ENCODE peak calls at places on chromosomes 16 and 17, in six cellular contexts. One of them, this sample, is unnamed.

GRCh38 chr16:80447263-80447662 is 93.5 kb upstream of the DYNLRB2 start:
- DNase-seq in AG04449: no peak
- DNase-seq in GM12865: no peak
- DNase-seq in NB4: no peak
- DNase-seq in cardiac fibroblast: no peak
- DNase-seq in CD4-positive, CD25-positive, alpha-beta regulatory T cell: no peak
- DNase-seq in this sample: no peak

GRCh38 chr16:19118938-19119431 is 5.2 kb downstream of the ITPRIPL2 start:
- DNase-seq in AG04449: peak; percentile 72
- DNase-seq in GM12865: peak; percentile 52
- DNase-seq in NB4: peak; percentile 86
- DNase-seq in cardiac fibroblast: peak; percentile 96
- DNase-seq in CD4-positive, CD25-positive, alpha-beta regulatory T cell: no peak
- DNase-seq in this sample: no peak

GRCh38 chr16:86671486-86672214 is 93.3 kb downstream of the FOXL1 start:
- DNase-seq in AG04449: no peak
- DNase-seq in GM12865: no peak
- DNase-seq in NB4: no peak
- DNase-seq in cardiac fibroblast: no peak
- DNase-seq in CD4-positive, CD25-positive, alpha-beta regulatory T cell: no peak
- DNase-seq in this sample: no peak

GRCh38 chr16:67105881-67106280 is 3.9 kb upstream of the PHAF1 start:
- DNase-seq in AG04449: no peak
- DNase-seq in GM12865: no peak
- DNase-seq in NB4: no peak
- DNase-seq in cardiac fibroblast: no peak
- DNase-seq in CD4-positive, CD25-positive, alpha-beta regulatory T cell: no peak
- DNase-seq in this sample: no peak

GRCh38 chr16:4500283-4500682 is 24.1 kb downstream of the HMOX2 start:
- DNase-seq in AG04449: no peak
- DNase-seq in GM12865: no peak
- DNase-seq in NB4: no peak
- DNase-seq in cardiac fibroblast: peak; percentile 87
- DNase-seq in CD4-positive, CD25-positive, alpha-beta regulatory T cell: no peak
- DNase-seq in this sample: no peak

GRCh38 chr17:7745748-7746470 is 28.4 kb downstream of the DNAH2 start:
- DNase-seq in AG04449: peak; percentile 23
- DNase-seq in GM12865: no peak
- DNase-seq in NB4: peak; percentile 78
- DNase-seq in cardiac fibroblast: peak; percentile 93
- DNase-seq in CD4-positive, CD25-positive, alpha-beta regulatory T cell: no peak
- DNase-seq in this sample: no peak

GRCh38 chr17:18033442-18034099 is 5.4 kb downstream of the ATPAF2 start:
- DNase-seq in AG04449: peak; percentile 49
- DNase-seq in GM12865: peak; percentile 89
- DNase-seq in NB4: peak; percentile 89
- DNase-seq in cardiac fibroblast: peak; percentile 93
- DNase-seq in CD4-positive, CD25-positive, alpha-beta regulatory T cell: peak; percentile 79
- DNase-seq in this sample: peak; percentile 87

GRCh38 chr17:19755821-19756510 is 7.9 kb upstream of the ALDH3A1 start:
- DNase-seq in AG04449: no peak
- DNase-seq in GM12865: peak; percentile 66
- DNase-seq in NB4: no peak
- DNase-seq in cardiac fibroblast: no peak
- DNase-seq in CD4-positive, CD25-positive, alpha-beta regulatory T cell: no peak
- DNase-seq in this sample: no peak

GRCh38 chr17:50893183-50893993 is 27.2 kb upstream of the TOB1 start:
- DNase-seq in AG04449: no peak
- DNase-seq in GM12865: no peak
- DNase-seq in NB4: no peak
- DNase-seq in cardiac fibroblast: peak; percentile 32
- DNase-seq in CD4-positive, CD25-positive, alpha-beta regulatory T cell: no peak
- DNase-seq in this sample: no peak

GRCh38 chr17:36482611-36483504 is 3.6 kb upstream of the ZNHIT3 start:
- DNase-seq in AG04449: no peak
- DNase-seq in GM12865: peak; percentile 83
- DNase-seq in NB4: peak; percentile 84
- DNase-seq in cardiac fibroblast: peak; percentile 76
- DNase-seq in CD4-positive, CD25-positive, alpha-beta regulatory T cell: peak; percentile 72
- DNase-seq in this sample: peak; percentile 34
- H3K4me3 ChIP-seq in AG04449: peak overlapping the region; percentile 52
- H3K4me3 ChIP-seq in GM12865: no peak overlapping the region
- H3K4me3 ChIP-seq in NB4: no peak overlapping the region
- H3K4me3 ChIP-seq in cardiac fibroblast: peak overlapping the region; percentile 46
- H3K4me3 ChIP-seq in CD4-positive, CD25-positive, alpha-beta regulatory T cell: no peak overlapping the region
- H3K4me3 ChIP-seq in this sample: no peak overlapping the region

DNA sequence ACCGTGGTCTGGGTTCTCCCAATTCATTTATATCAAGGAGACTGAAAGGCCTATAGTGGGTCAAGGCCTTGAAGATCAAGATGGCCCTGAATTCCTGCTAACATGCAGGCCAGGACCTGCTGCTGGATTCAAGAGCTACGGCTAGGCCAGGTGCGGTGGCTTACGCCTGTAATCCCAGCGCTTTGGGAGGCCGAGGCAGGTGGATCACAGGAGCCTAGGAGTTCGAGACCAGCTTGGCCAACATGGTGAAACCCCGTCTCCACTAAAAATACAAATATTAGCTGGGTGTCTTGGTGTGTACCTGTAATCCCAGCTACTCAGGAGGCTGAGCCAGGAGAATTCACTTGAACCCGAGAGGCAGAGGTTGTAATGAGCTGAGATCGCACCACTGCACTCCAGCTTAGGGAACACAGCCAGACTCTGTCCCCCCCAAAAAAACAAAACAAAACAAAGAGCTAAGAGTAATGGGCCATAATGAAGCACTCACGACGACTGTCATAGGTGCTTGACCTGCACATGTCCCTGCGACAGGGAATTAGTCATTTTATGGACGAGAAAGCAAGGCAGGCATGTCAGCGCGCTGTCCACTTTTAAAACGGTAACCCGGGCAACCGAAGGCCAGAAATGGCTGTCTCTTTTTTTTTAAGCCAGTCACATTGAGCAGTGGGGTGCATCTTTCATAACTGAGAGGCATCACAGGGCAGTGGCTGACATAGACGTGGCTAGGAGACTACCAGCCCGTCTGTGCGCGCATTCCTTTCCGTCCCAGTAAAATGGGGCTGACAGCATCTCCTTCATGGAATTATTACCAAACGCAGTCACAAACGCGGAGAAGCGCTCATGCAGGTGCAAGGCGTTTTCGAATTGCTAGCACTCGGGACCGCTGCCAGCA is 1.0 kb upstream of the FBRS start:
- DNase-seq in AG04449: no peak
- DNase-seq in GM12865: no peak
- DNase-seq in NB4: no peak
- DNase-seq in cardiac fibroblast: no peak
- DNase-seq in CD4-positive, CD25-positive, alpha-beta regulatory T cell: no peak
- DNase-seq in this sample: no peak
- H3K4me3 ChIP-seq in AG04449: peak overlapping the region; percentile 65
- H3K4me3 ChIP-seq in GM12865: peak overlapping the region; percentile 60
- H3K4me3 ChIP-seq in NB4: peak overlapping the region; percentile 69
- H3K4me3 ChIP-seq in cardiac fibroblast: peak overlapping the region; percentile 43
- H3K4me3 ChIP-seq in CD4-positive, CD25-positive, alpha-beta regulatory T cell: peak overlapping the region; percentile 67
- H3K4me3 ChIP-seq in this sample: peak overlapping the region; percentile 71

GRCh38 chr16:46828943-46829342 is 2.0 kb downstream of the C16orf87 start:
- DNase-seq in AG04449: no peak
- DNase-seq in GM12865: peak; percentile 13
- DNase-seq in NB4: no peak
- DNase-seq in cardiac fibroblast: no peak
- DNase-seq in CD4-positive, CD25-positive, alpha-beta regulatory T cell: no peak
- DNase-seq in this sample: no peak
- H3K4me3 ChIP-seq in AG04449: no peak overlapping the region
- H3K4me3 ChIP-seq in GM12865: peak overlapping the region; percentile 72
- H3K4me3 ChIP-seq in NB4: peak overlapping the region; percentile 90
- H3K4me3 ChIP-seq in cardiac fibroblast: no peak overlapping the region
- H3K4me3 ChIP-seq in CD4-positive, CD25-positive, alpha-beta regulatory T cell: peak overlapping the region; percentile 99
- H3K4me3 ChIP-seq in this sample: no peak overlapping the region

GRCh38 chr16:68698091-68698490 is 39.0 kb upstream of the CDH1 start:
- DNase-seq in AG04449: no peak
- DNase-seq in GM12865: no peak
- DNase-seq in NB4: no peak
- DNase-seq in cardiac fibroblast: no peak
- DNase-seq in CD4-positive, CD25-positive, alpha-beta regulatory T cell: no peak
- DNase-seq in this sample: no peak
- H3K4me3 ChIP-seq in AG04449: no peak overlapping the region
- H3K4me3 ChIP-seq in GM12865: no peak overlapping the region
- H3K4me3 ChIP-seq in NB4: no peak overlapping the region
- H3K4me3 ChIP-seq in cardiac fibroblast: no peak overlapping the region
- H3K4me3 ChIP-seq in CD4-positive, CD25-positive, alpha-beta regulatory T cell: no peak overlapping the region
- H3K4me3 ChIP-seq in this sample: no peak overlapping the region

GRCh38 chr17:21242026-21242700 is 11.0 kb downstream of the NATD1 start:
- DNase-seq in AG04449: no peak
- DNase-seq in GM12865: no peak
- DNase-seq in NB4: no peak
- DNase-seq in cardiac fibroblast: peak; percentile 13
- DNase-seq in CD4-positive, CD25-positive, alpha-beta regulatory T cell: no peak
- DNase-seq in this sample: no peak

GRCh38 chr17:21239680-21240374 is 13.4 kb downstream of the NATD1 start:
- DNase-seq in AG04449: no peak
- DNase-seq in GM12865: peak; percentile 35
- DNase-seq in NB4: peak; percentile 43
- DNase-seq in cardiac fibroblast: peak; percentile 39
- DNase-seq in CD4-positive, CD25-positive, alpha-beta regulatory T cell: no peak
- DNase-seq in this sample: peak; percentile 28

GRCh38 chr17:21242780-21243515 is 10.3 kb downstream of the NATD1 start:
- DNase-seq in AG04449: no peak
- DNase-seq in GM12865: no peak
- DNase-seq in NB4: no peak
- DNase-seq in cardiac fibroblast: no peak
- DNase-seq in CD4-positive, CD25-positive, alpha-beta regulatory T cell: no peak
- DNase-seq in this sample: no peak

GRCh38 chr17:21241564-21241963 is 11.6 kb downstream of the NATD1 start:
- DNase-seq in AG04449: no peak
- DNase-seq in GM12865: no peak
- DNase-seq in NB4: no peak
- DNase-seq in cardiac fibroblast: no peak
- DNase-seq in CD4-positive, CD25-positive, alpha-beta regulatory T cell: no peak
- DNase-seq in this sample: no peak

GRCh38 chr17:21240375-21241055 is 12.7 kb downstream of the NATD1 start:
- DNase-seq in AG04449: no peak
- DNase-seq in GM12865: no peak
- DNase-seq in NB4: no peak
- DNase-seq in cardiac fibroblast: no peak
- DNase-seq in CD4-positive, CD25-positive, alpha-beta regulatory T cell: no peak
- DNase-seq in this sample: no peak
- H3K4me3 ChIP-seq in AG04449: no peak overlapping the region
- H3K4me3 ChIP-seq in GM12865: no peak overlapping the region
- H3K4me3 ChIP-seq in NB4: no peak overlapping the region
- H3K4me3 ChIP-seq in cardiac fibroblast: no peak overlapping the region
- H3K4me3 ChIP-seq in CD4-positive, CD25-positive, alpha-beta regulatory T cell: no peak overlapping the region
- H3K4me3 ChIP-seq in this sample: no peak overlapping the region

DNA sequence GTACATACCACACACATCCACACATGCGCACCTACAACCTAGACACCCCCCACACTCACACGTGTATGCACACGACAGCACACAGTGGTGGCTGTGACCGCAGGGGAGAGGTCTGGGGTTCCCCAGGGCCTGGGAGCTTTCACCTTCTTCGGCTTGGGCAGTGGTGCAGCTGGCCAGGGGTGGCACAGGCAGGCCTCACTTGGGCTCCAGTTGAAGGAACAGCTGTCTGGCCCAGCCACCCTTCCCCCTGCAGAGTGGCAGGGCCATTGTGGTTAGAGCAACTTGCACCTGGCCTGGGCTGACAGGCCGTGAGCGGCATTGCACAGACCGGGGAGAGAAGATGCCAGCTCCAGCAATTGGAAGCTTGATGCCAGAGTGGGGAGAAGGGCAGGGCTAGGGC is 114.5 kb upstream of the GSE1 start:
- DNase-seq in AG04449: no peak
- DNase-seq in GM12865: peak; percentile 67
- DNase-seq in NB4: no peak
- DNase-seq in cardiac fibroblast: no peak
- DNase-seq in CD4-positive, CD25-positive, alpha-beta regulatory T cell: no peak
- DNase-seq in this sample: peak; percentile 75
- H3K4me3 ChIP-seq in AG04449: no peak overlapping the region
- H3K4me3 ChIP-seq in GM12865: no peak overlapping the region
- H3K4me3 ChIP-seq in NB4: no peak overlapping the region
- H3K4me3 ChIP-seq in cardiac fibroblast: no peak overlapping the region
- H3K4me3 ChIP-seq in CD4-positive, CD25-positive, alpha-beta regulatory T cell: no peak overlapping the region
- H3K4me3 ChIP-seq in this sample: no peak overlapping the region

GRCh38 chr16:56295059-56295673 is 103.9 kb downstream of the GNAO1 start:
- DNase-seq in AG04449: no peak
- DNase-seq in GM12865: no peak
- DNase-seq in NB4: no peak
- DNase-seq in cardiac fibroblast: no peak
- DNase-seq in CD4-positive, CD25-positive, alpha-beta regulatory T cell: no peak
- DNase-seq in this sample: no peak
- H3K4me3 ChIP-seq in AG04449: no peak overlapping the region
- H3K4me3 ChIP-seq in GM12865: no peak overlapping the region
- H3K4me3 ChIP-seq in NB4: no peak overlapping the region
- H3K4me3 ChIP-seq in cardiac fibroblast: no peak overlapping the region
- H3K4me3 ChIP-seq in CD4-positive, CD25-positive, alpha-beta regulatory T cell: no peak overlapping the region
- H3K4me3 ChIP-seq in this sample: no peak overlapping the region

This sample was measured in Jurkat, Clone E6-1.